ENCODE peak calls at places on chromosomes 5 and 9, in eight cellular contexts. M, B, G, Z, H, T, O and U are unnamed samples.

GRCh38 chr9:107737987-107738743 is 248.6 kb upstream of the KLF4 start:
- ATAC-seq in M (peak; percentile 67), B (peak; percentile 59), G (peak; percentile 53), Z (peak; percentile 61), H (no peak), T (peak; percentile 67), O (peak; percentile 70), U (peak; percentile 82)

GRCh38 chr5:30500513-30500912 is 693.0 kb upstream of the CDH6 start:
- ATAC-seq in M (no peak), B (no peak), G (no peak), Z (no peak), H (no peak), T (no peak), O (no peak), U (no peak)

GRCh38 chr5:150656191-150657132 is 4.6 kb upstream of the MYOZ3 start:
- ATAC-seq in M (peak; percentile 60), B (peak; percentile 59), G (peak; percentile 84), Z (peak; percentile 82), H (peak; percentile 75), T (peak; percentile 50), O (peak; percentile 82), U (peak; percentile 75)

GRCh38 chr5:79691007-79691406 is 1.4 kb downstream of the CMYA5 start:
- ATAC-seq in M (no peak), B (peak; percentile 23), G (no peak), Z (peak; percentile 48), H (no peak), T (peak; percentile 47), O (no peak), U (no peak)

GRCh38 chr5:124477577-124477976 is 268.9 kb downstream of the ZNF608 start:
- ATAC-seq in M (no peak), B (no peak), G (no peak), Z (no peak), H (no peak), T (no peak), O (no peak), U (no peak)

GRCh38 chr9:109317979-109318671 is 2.7 kb downstream of the EPB41L4B start:
- ATAC-seq in M (no peak), B (no peak), G (no peak), Z (no peak), H (no peak), T (no peak), O (no peak), U (no peak)

GRCh38 chr5:76546497-76547102 is 76.6 kb downstream of the F2RL2 start:
- ATAC-seq in M (no peak), B (no peak), G (peak; percentile 62), Z (peak; percentile 57), H (no peak), T (peak; percentile 13), O (no peak), U (no peak)

GRCh38 chr9:122144836-122145235 is 14.7 kb downstream of the NDUFA8 start:
- ATAC-seq in M (no peak), B (no peak), G (peak; percentile 47), Z (no peak), H (peak; percentile 85), T (peak; percentile 40), O (no peak), U (no peak)

GRCh38 chr5:168339151-168340140 is 48.0 kb downstream of the WWC1 start:
- ATAC-seq in M (no peak), B (no peak), G (no peak), Z (peak; percentile 18), H (peak; percentile 53), T (no peak), O (no peak), U (no peak)
- H3K4me1 ChIP-seq in M (no peaks in the 10 kb centered on the region), B (no peaks in the 10 kb centered on the region), G (no peaks in the 10 kb centered on the region), Z (no peaks in the 10 kb centered on the region), H (peaks cover 40% of the 10 kb centered on the region), T (no peaks in the 10 kb centered on the region), O (peaks cover 27% of the 10 kb centered on the region), U (peaks cover 8% of the 10 kb centered on the region)

GRCh38 chr9:76369583-76369982 is 24.6 kb downstream of the RFK start:
- ATAC-seq in M (no peak), B (no peak), G (peak; percentile 63), Z (no peak), H (peak; percentile 37), T (no peak), O (peak; percentile 54), U (no peak)
- H3K4me1 ChIP-seq in M (peaks cover 5% of the 10 kb centered on the region), B (no peaks in the 10 kb centered on the region), G (peaks cover 10% of the 10 kb centered on the region), Z (peaks cover 5% of the 10 kb centered on the region), H (peaks cover 38% of the 10 kb centered on the region), T (peaks cover 34% of the 10 kb centered on the region), O (peaks cover 58% of the 10 kb centered on the region), U (peaks cover 37% of the 10 kb centered on the region)

GRCh38 chr9:134432471-134432870 is 106.2 kb downstream of the RXRA start:
- ATAC-seq in M (no peak), B (no peak), G (no peak), Z (peak; percentile 10), H (no peak), T (no peak), O (no peak), U (no peak)
- H3K4me1 ChIP-seq in M (no peaks in the 10 kb centered on the region), B (peaks cover 73% of the 10 kb centered on the region), G (peaks cover 7% of the 10 kb centered on the region), Z (peaks cover 50% of the 10 kb centered on the region), H (peaks cover 6% of the 10 kb centered on the region), T (peaks cover 67% of the 10 kb centered on the region), O (peaks cover 45% of the 10 kb centered on the region), U (peaks cover 4% of the 10 kb centered on the region)

GRCh38 chr5:9354336-9355081 is 191.4 kb downstream of the SEMA5A start:
- ATAC-seq in M (no peak), B (no peak), G (no peak), Z (peak; percentile 23), H (no peak), T (no peak), O (no peak), U (no peak)

GRCh38 chr5:9351535-9351934 is 194.3 kb downstream of the SEMA5A start:
- ATAC-seq in M (no peak), B (peak; percentile 55), G (no peak), Z (no peak), H (no peak), T (no peak), O (no peak), U (peak; percentile 35)

GRCh38 chr5:9358961-9359686 is 186.8 kb downstream of the SEMA5A start:
- ATAC-seq in M (no peak), B (no peak), G (no peak), Z (no peak), H (no peak), T (no peak), O (no peak), U (no peak)

GRCh38 chr5:9361835-9362234 is 184.0 kb downstream of the SEMA5A start:
- ATAC-seq in M (no peak), B (peak; percentile 61), G (peak; percentile 89), Z (peak; percentile 84), H (no peak), T (peak; percentile 53), O (peak; percentile 73), U (no peak)

DNA sequence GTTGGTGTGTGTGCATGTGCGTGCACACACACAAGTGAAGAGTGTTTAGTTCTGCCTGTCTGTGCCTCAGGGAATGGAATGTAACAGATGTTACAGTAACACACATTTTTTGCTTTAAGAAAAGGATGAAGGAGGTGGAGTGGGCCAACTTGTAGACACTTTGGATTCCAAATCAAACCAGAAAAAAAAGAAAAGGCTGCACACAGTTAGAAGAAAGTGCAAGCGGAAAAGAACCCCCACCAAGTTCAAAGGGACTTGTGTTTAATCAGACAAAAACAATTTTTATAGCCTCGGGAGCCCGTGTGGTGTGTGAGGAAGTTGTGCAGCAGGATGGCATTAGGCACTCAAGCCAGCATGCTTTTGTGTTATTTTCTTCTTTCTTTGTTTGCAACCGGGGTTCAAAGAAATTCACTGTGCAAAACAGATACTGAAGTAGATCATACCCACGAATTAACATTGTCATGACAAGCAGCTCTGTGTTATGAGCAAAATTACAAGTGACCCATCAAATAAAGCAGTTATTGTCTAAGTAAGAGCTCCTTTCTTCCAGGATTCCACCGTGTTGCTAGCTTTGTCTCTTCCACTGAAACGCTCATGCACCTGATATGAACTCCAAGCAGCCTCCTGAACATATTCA is 189.5 kb downstream of the SEMA5A start:
- ATAC-seq in M (no peak), B (no peak), G (no peak), Z (no peak), H (no peak), T (no peak), O (no peak), U (no peak)
- H3K4me1 ChIP-seq in M (no peaks in the 10 kb centered on the region), B (no peaks in the 10 kb centered on the region), G (peaks cover 2% of the 10 kb centered on the region), Z (no peaks in the 10 kb centered on the region), H (no peaks in the 10 kb centered on the region), T (peaks cover 21% of the 10 kb centered on the region), O (no peaks in the 10 kb centered on the region), U (no peaks in the 10 kb centered on the region)

DNA sequence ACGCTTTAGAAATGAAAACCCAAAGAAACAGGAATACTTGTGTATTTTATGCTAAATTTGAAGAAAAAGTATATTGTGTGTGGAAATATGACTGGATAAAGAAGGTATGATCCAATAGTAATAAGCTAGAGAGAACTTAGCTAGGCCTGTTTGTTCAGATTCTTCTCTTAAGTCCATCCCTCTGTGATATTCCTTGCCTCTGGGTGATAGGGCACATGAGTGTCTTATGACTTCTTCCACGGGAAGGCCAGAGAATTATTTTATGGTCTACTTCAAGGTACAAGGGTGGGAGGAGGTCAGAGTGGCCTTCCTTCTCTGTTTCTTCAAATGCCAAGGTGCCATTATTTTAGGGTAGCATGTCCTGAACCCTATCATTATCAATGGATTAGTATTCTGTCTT is 113.7 kb downstream of the NDUFS4 start:
- ATAC-seq in M (no peak), B (no peak), G (no peak), Z (no peak), H (no peak), T (no peak), O (no peak), U (no peak)
- H3K4me1 ChIP-seq in M (no peaks in the 10 kb centered on the region), B (no peaks in the 10 kb centered on the region), G (no peaks in the 10 kb centered on the region), Z (no peaks in the 10 kb centered on the region), H (no peaks in the 10 kb centered on the region), T (peaks cover 43% of the 10 kb centered on the region), O (no peaks in the 10 kb centered on the region), U (no peaks in the 10 kb centered on the region)